ENCODE peak calls at places on chromosomes 2 and 18, in four cellular contexts. One of them, this sample, is unnamed.

GRCh38 chr2:215951558-215951957 is 61.8 kb downstream of the MREG start:
- DNase-seq in HepG2: peak
- DNase-seq in SK-N-SH: no peak
- DNase-seq in GM12878: no peak
- DNase-seq in this sample: no peak

GRCh38 chr18:46502444-46502843 is 154.6 kb downstream of the LOXHD1 start:
- DNase-seq in HepG2: no peak
- DNase-seq in SK-N-SH: no peak
- DNase-seq in GM12878: no peak
- DNase-seq in this sample: no peak

GRCh38 chr2:152577611-152578010 is 139.7 kb downstream of the PRPF40A start:
- DNase-seq in HepG2: no peak
- DNase-seq in SK-N-SH: no peak
- DNase-seq in GM12878: no peak
- DNase-seq in this sample: no peak

GRCh38 chr18:61742555-61743429 is 150.0 kb downstream of the RNF152 start:
- DNase-seq in HepG2: no peak
- DNase-seq in SK-N-SH: no peak
- DNase-seq in GM12878: no peak
- DNase-seq in this sample: no peak

GRCh38 chr2:174553811-174554493 is 43.7 kb downstream of the WIPF1 start:
- DNase-seq in HepG2: no peak
- DNase-seq in SK-N-SH: no peak
- DNase-seq in GM12878: no peak
- DNase-seq in this sample: no peak

GRCh38 chr2:142952793-142953192 is 75.3 kb downstream of the KYNU start:
- DNase-seq in HepG2: no peak
- DNase-seq in SK-N-SH: no peak
- DNase-seq in GM12878: no peak
- DNase-seq in this sample: no peak

GRCh38 chr2:104766683-104767082 is 87.2 kb upstream of the POU3F3 start:
- DNase-seq in HepG2: no peak
- DNase-seq in SK-N-SH: no peak
- DNase-seq in GM12878: no peak
- DNase-seq in this sample: no peak

GRCh38 chr2:65055427-65056214 is 595 bp upstream of the CEP68 start:
- DNase-seq in HepG2: no peak
- DNase-seq in SK-N-SH: no peak
- DNase-seq in GM12878: no peak
- DNase-seq in this sample: peak

GRCh38 chr2:224506494-224506893 is 78.7 kb downstream of the CUL3 start:
- DNase-seq in HepG2: no peak
- DNase-seq in SK-N-SH: no peak
- DNase-seq in GM12878: no peak
- DNase-seq in this sample: no peak
- TF ChIP-seq TCF12 in HepG2: no peak
- TF ChIP-seq TCF12 in SK-N-SH: no peak
- TF ChIP-seq TCF12 in GM12878: no peak
- TF ChIP-seq TCF12 in this sample: no peak

GRCh38 chr2:185255566-185255965 is 483.0 kb upstream of the FSIP2 start:
- DNase-seq in HepG2: peak
- DNase-seq in SK-N-SH: no peak
- DNase-seq in GM12878: no peak
- DNase-seq in this sample: no peak
- TF ChIP-seq TCF12 in HepG2: no peak
- TF ChIP-seq TCF12 in SK-N-SH: no peak
- TF ChIP-seq TCF12 in GM12878: no peak
- TF ChIP-seq TCF12 in this sample: no peak

GRCh38 chr2:189360861-189361260 is 80.4 kb upstream of the WDR75 start:
- DNase-seq in HepG2: peak
- DNase-seq in SK-N-SH: no peak
- DNase-seq in GM12878: no peak
- DNase-seq in this sample: no peak
- TF ChIP-seq TCF12 in HepG2: no peak
- TF ChIP-seq TCF12 in SK-N-SH: no peak
- TF ChIP-seq TCF12 in GM12878: no peak
- TF ChIP-seq TCF12 in this sample: no peak

DNA sequence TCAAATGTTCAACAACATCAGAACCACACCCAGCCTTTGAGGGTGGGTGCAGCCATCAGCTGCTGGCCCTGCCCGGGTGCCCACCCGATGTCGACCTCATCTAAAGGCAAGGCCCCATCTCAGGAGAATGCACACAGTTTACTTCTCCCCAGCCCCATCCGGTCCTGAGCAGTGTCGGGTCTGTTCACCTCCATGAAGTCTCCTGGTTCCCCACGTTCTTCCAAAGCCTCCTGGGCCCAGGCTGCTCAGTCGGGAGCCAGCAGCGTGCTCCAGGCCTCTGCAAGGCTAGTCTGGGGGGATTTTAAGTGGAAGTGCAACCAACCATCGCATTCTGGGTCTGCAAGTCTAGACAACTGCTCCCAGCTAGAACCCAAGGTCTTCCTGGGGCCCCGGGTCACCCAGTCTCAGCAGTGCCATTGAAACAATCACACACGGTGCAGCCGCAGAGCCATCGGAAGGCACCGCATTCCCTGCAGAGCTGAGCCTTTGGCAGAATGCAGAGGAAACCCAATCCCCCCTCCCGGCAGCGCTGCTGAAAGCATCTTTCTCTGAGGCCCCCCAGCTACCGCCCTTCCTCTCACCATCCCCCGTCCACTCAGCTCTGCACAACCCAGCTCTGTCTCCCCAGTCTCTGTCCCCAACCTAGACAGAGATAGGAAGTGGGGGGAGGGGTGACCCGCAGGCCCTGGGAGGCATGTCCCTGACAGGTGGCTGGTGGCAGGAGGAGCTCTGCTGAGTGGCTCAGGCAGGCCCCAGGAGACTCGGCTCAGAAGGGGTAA is 8.5 kb downstream of the ESPNL start:
- DNase-seq in HepG2: no peak
- DNase-seq in SK-N-SH: peak
- DNase-seq in GM12878: peak
- DNase-seq in this sample: peak
- TF ChIP-seq TCF12 in HepG2: no peak
- TF ChIP-seq TCF12 in SK-N-SH: no peak
- TF ChIP-seq TCF12 in GM12878: peak
- TF ChIP-seq TCF12 in this sample: no peak

This sample was measured in H1.